ENCODE peak calls at places on chromosomes 16 and 17, in five cellular contexts. B is GM12878, G is GM12892, F is K562, K is HepG2. M is an unnamed sample.

GRCh38 chr17:61408151-61409041 is 8.8 kb downstream of the TBX2 start:
- DNase-seq in B (no peak), G (no peak), F (no peak), K (no peak), M (peak; percentile 9)

GRCh38 chr17:9371019-9371418 is 204.6 kb downstream of the STX8 start:
- DNase-seq in B (peak; percentile 37), G (no peak), F (no peak), K (peak; percentile 83), M (no peak)

GRCh38 chr16:50245417-50246298 is 20.7 kb upstream of the ADCY7 start:
- DNase-seq in B (no peak), G (peak; percentile 90), F (peak; percentile 93), K (peak; percentile 16), M (peak; percentile 86)

GRCh38 chr16:70345840-70346239 is 863 bp upstream of the DDX19A start:
- DNase-seq in B (no peak), G (no peak), F (no peak), K (no peak), M (no peak)

GRCh38 chr17:35052240-35052608 is 11.3 kb downstream of the RFFL start:
- DNase-seq in B (no peak), G (no peak), F (no peak), K (no peak), M (no peak)

GRCh38 chr17:37476431-37477130 is 13.1 kb upstream of the DUSP14 start:
- DNase-seq in B (no peak), G (no peak), F (no peak), K (peak; percentile 23), M (no peak)

GRCh38 chr17:43578699-43579569 is 32.8 kb upstream of the ETV4 start:
- DNase-seq in B (peak; percentile 74), G (peak; percentile 43), F (no peak), K (peak; percentile 46), M (no peak)

GRCh38 chr16:2473999-2474876 is 689 bp upstream of the TBC1D24 start:
- DNase-seq in B (no peak), G (peak; percentile 77), F (peak; percentile 78), K (no peak), M (peak; percentile 72)

GRCh38 chr17:64781394-64781793 is 119.3 kb upstream of the SMURF2 start:
- DNase-seq in B (no peak), G (no peak), F (no peak), K (no peak), M (peak; percentile 53)

GRCh38 chr17:73091770-73092517 is 544 bp downstream of the SLC39A11 start:
- DNase-seq in B (no peak), G (no peak), F (peak; percentile 30), K (peak; percentile 67), M (no peak)

GRCh38 chr17:69300222-69300621 is 26.7 kb downstream of the ABCA5 start:
- DNase-seq in B (no peak), G (no peak), F (no peak), K (no peak), M (no peak)

GRCh38 chr17:31392856-31393748 is 1.6 kb downstream of the RAB11FIP4 start:
- DNase-seq in B (no peak), G (no peak), F (no peak), K (no peak), M (no peak)

GRCh38 chr17:65690626-65691310 is 129.3 kb upstream of the AXIN2 start:
- DNase-seq in B (no peak), G (no peak), F (no peak), K (peak; percentile 95), M (no peak)

GRCh38 chr16:84005391-84005790 is 37.2 kb downstream of the SLC38A8 start:
- DNase-seq in B (no peak), G (no peak), F (no peak), K (no peak), M (no peak)

GRCh38 chr16:78097522-78097921 is 1.9 kb upstream of the WWOX start:
- DNase-seq in B (no peak), G (no peak), F (no peak), K (no peak), M (no peak)

GRCh38 chr17:74842599-74843351 is 16.9 kb downstream of the GRIN2C start:
- DNase-seq in B (no peak), G (no peak), F (peak; percentile 65), K (peak; percentile 52), M (peak; percentile 68)

GRCh38 chr17:68733241-68734176 is 132.3 kb upstream of the FAM20A start:
- DNase-seq in B (no peak), G (no peak), F (no peak), K (peak; percentile 83), M (no peak)

GRCh38 chr16:11359370-11359769 is 14.1 kb downstream of the RMI2 start:
- DNase-seq in B (no peak), G (no peak), F (no peak), K (no peak), M (no peak)

GRCh38 chr17:73759324-73760185 is 115.3 kb upstream of the SDK2 start:
- DNase-seq in B (no peak), G (no peak), F (no peak), K (no peak), M (no peak)

GRCh38 chr17:35742896-35743477 is 10.1 kb downstream of the GAS2L2 start:
- DNase-seq in B (no peak), G (no peak), F (no peak), K (no peak), M (no peak)

GRCh38 chr17:35709874-35710273 is 21.6 kb upstream of the RASL10B start:
- DNase-seq in B (no peak), G (no peak), F (no peak), K (no peak), M (no peak)

GRCh38 chr16:554640-555413 is 5.4 kb upstream of the PRR35 start:
- DNase-seq in B (no peak), G (no peak), F (no peak), K (no peak), M (no peak)

GRCh38 chr16:84726670-84727467 is 27.1 kb downstream of the USP10 start:
- DNase-seq in B (peak; percentile 72), G (no peak), F (no peak), K (peak; percentile 71), M (no peak)

GRCh38 chr16:15967655-15968315 is 18.4 kb downstream of the ABCC1 start:
- DNase-seq in B (no peak), G (no peak), F (no peak), K (no peak), M (no peak)

GRCh38 chr16:15963307-15963910 is 14.0 kb downstream of the ABCC1 start:
- DNase-seq in B (no peak), G (no peak), F (no peak), K (no peak), M (no peak)

GRCh38 chr16:15970202-15970601 is 20.8 kb downstream of the ABCC1 start:
- DNase-seq in B (no peak), G (no peak), F (peak; percentile 67), K (peak; percentile 48), M (no peak)

GRCh38 chr16:15967223-15967546 is 17.8 kb downstream of the ABCC1 start:
- DNase-seq in B (no peak), G (no peak), F (no peak), K (no peak), M (no peak)

GRCh38 chr16:15966420-15967222 is 17.2 kb downstream of the ABCC1 start:
- DNase-seq in B (no peak), G (no peak), F (no peak), K (no peak), M (no peak)
- TF ChIP-seq POLR2AphosphoS5 in B (no peak), G (no peak), F (no peak), K (no peak), M (no peak)

GRCh38 chr17:41540921-41541625 is 13.0 kb upstream of the KRT19 start:
- DNase-seq in B (no peak), G (no peak), F (peak; percentile 52), K (no peak), M (no peak)
- TF ChIP-seq TAF1 in B (no peak), G (no peak), F (no peak), K (no peak), M (no peak)

DNA sequence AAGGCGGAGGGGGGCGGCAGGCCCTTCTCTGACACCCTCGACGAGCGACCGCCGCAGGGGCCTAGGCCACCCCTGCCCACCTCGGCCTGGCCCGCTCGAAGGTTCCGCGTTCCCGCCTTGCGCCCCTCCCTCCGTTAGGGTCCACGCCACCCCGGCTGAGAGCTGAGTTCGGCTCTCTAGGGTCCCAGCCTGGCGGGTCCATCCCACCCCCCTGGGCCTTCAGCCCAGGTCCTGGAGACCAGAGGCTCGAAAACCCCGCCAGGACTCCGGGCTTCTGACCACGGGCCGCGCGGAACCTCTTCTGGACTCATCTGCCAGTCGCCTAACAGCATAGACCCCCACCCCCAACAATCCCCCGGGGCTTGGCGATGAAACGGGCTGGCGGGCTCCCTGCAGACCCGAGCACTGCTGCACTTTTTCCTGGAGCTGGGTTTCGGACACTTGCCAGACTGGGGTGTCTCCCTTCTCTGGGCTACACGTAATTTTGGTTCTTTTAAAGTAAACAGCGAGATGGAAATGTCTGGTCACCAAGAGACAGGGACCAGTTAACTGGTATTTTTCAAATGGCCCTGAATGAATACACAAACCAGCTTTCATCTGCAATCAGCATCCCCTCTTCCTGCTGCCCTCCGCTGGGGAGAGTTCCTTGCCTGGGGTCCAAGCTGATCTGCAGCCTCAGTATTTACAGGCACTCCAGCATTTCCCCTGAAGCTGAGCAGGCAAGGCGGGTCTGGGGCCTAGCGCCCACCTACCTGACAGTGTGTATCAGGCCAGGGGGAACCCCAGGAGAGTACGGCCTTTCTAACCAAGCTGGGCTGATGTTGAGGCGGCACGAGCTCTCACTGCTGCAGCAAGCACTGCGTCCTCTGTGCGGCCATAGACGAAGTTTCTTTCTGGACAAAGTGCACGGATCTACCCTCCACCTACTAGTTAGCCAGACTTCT is 597 bp upstream of the TRIM65 start:
- DNase-seq in B (no peak), G (no peak), F (no peak), K (no peak), M (no peak)
- TF ChIP-seq POLR2AphosphoS5 in B (peak; percentile 19), G (no peak), F (peak; percentile 13), K (no peak), M (no peak)

DNA sequence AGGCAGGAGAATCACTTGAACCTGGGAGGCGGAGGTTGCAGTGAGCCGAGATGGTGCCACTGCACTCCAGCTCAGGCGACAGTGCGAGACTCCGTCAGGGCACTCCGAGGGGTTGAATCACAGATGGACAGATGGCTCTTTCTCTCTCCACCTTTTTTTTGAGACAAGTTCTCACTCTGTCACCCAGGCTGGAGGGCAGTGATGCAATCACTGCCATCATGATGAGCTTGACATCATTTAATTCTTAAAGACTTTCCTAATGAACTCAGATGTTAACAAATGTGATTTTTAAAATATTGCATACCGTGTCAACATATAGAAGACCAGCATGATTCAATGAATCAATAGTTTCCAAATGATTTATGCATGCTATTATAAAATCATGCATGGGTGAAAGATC is 3.5 kb downstream of the GDPD1 start:
- DNase-seq in B (no peak), G (no peak), F (no peak), K (no peak), M (no peak)
- TF ChIP-seq TAF1 in B (no peak), G (no peak), F (no peak), K (no peak), M (no peak)

GRCh38 chr17:17609121-17609520 is 17.6 kb upstream of the PEMT start:
- DNase-seq in B (no peak), G (no peak), F (no peak), K (no peak), M (no peak)

GRCh38 chr17:17606416-17607000 is 15.0 kb upstream of the PEMT start:
- DNase-seq in B (no peak), G (no peak), F (peak; percentile 72), K (no peak), M (no peak)

GRCh38 chr17:17613708-17614114 is 22.2 kb upstream of the PEMT start:
- DNase-seq in B (no peak), G (no peak), F (peak; percentile 46), K (peak; percentile 63), M (peak; percentile 39)

GRCh38 chr17:17612085-17613022 is 20.8 kb upstream of the PEMT start:
- DNase-seq in B (no peak), G (no peak), F (no peak), K (no peak), M (no peak)
- TF ChIP-seq POLR2AphosphoS5 in B (no peak), G (no peak), F (no peak), K (no peak), M (no peak)